ENCODE peak calls at places on chromosome 20, in ten cellular contexts. F, A, R, H, B, C, Z, D, T and U are unnamed samples.

GRCh38 chr20:49593441-49594142 is 25.7 kb upstream of the PTGIS start:
- DNase-seq in Z (no peak), F (no peak), B (no peak), H (no peak), R (no peak), D (no peak), T (no peak), A (no peak), C (peak), U (no peak)

GRCh38 chr20:12113468-12114371 is 196.0 kb downstream of the BTBD3 start:
- DNase-seq in F (no peak), R (no peak), Z (peak), D (no peak), A (peak), T (peak), H (peak), C (peak), B (no peak), U (no peak)

GRCh38 chr20:50438986-50439407 is 71.2 kb upstream of the PTPN1 start:
- DNase-seq in B (no peak), A (peak), T (no peak), R (peak), Z (peak), H (no peak), D (no peak), C (peak), F (peak), U (peak)

GRCh38 chr20:13261460-13262301 is 40.6 kb downstream of the ISM1 start:
- DNase-seq in T (peak), C (peak), Z (peak), B (no peak), H (peak), F (peak), R (peak), D (peak), A (peak), U (no peak)

GRCh38 chr20:40540163-40540562 is 148.9 kb downstream of the MAFB start:
- DNase-seq in F (no peak), Z (no peak), R (no peak), B (no peak), C (no peak), H (no peak), D (no peak), A (no peak), T (no peak), U (no peak)

GRCh38 chr20:33852971-33853813 is 42.0 kb downstream of the CHMP4B start:
- DNase-seq in D (no peak), Z (no peak), H (no peak), T (no peak), R (no peak), B (no peak), A (no peak), F (no peak), C (no peak), U (no peak)

GRCh38 chr20:2451939-2452732 is 18.5 kb downstream of the SNRPB start:
- DNase-seq in D (peak), F (peak), C (peak), H (peak), R (peak), A (peak), T (peak), B (peak), Z (peak), U (no peak)

GRCh38 chr20:32285621-32286334 is 8.3 kb downstream of the KIF3B start:
- DNase-seq in D (no peak), R (no peak), B (no peak), F (peak), C (peak), Z (peak), H (no peak), A (peak), T (no peak), U (no peak)

GRCh38 chr20:57264151-57264792 is 2.2 kb downstream of the BMP7 start:
- DNase-seq in C (no peak), D (no peak), R (peak), B (no peak), Z (no peak), H (no peak), A (no peak), T (no peak), F (no peak), U (no peak)

GRCh38 chr20:14775778-14776177 is 438.4 kb upstream of the FLRT3 start:
- DNase-seq in R (no peak), D (no peak), H (peak), T (peak), F (peak), C (peak), B (no peak), A (peak), Z (peak), U (peak)

GRCh38 chr20:53208110-53208908 is 236.2 kb downstream of the TSHZ2 start:
- DNase-seq in C (no peak), F (no peak), Z (no peak), T (no peak), R (peak), A (no peak), H (no peak), B (no peak), D (no peak), U (no peak)

GRCh38 chr20:33753763-33754162 is 22.0 kb downstream of the ZNF341 start:
- DNase-seq in C (peak), R (no peak), Z (no peak), B (no peak), D (no peak), T (no peak), F (peak), A (peak), H (no peak), U (no peak)

GRCh38 chr20:3796477-3797225 is 541 bp downstream of the CDC25B start:
- DNase-seq in H (no peak), B (no peak), C (no peak), F (no peak), A (no peak), Z (no peak), D (no peak), T (no peak), R (no peak), U (no peak)

GRCh38 chr20:43544501-43544900 is 14.3 kb upstream of the SGK2 start:
- DNase-seq in H (no peak), T (no peak), F (no peak), R (no peak), C (no peak), B (no peak), A (no peak), Z (no peak), D (no peak), U (no peak)
- H3K27ac ChIP-seq in H (no peak), T (no peak), F (no peak), R (no peak), C (no peak), B (no peak), A (no peak), Z (no peak), D (no peak), U (no peak)

DNA sequence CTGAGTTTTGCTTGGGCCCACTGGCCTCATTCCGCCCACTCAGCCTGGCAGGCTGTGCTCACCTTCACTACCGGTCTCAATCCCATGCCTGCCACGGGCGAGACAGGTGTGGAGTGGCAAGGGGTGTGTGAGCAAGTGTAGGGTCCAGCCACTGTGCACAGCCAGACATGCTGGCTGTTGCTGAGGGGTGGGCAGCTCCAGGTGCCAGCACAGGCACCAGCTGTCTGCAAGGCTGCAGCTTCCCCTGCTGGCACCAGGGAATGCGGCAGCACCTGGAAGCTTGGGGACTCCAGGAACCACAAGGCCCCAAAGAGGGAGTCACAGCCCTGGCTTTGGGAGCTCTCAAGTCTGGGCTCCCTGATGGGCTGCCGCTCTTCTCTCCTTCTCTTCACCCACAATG is 372.7 kb downstream of the CBLN4 start:
- DNase-seq in B (no peak), T (no peak), D (no peak), Z (no peak), C (no peak), H (no peak), A (no peak), F (no peak), R (peak), U (no peak)
- H3K27ac ChIP-seq in B (no peak), T (no peak), D (no peak), Z (no peak), C (no peak), H (no peak), A (no peak), F (no peak), R (no peak), U (no peak)

GRCh38 chr20:19807901-19808300 is 49.8 kb downstream of the RIN2 start:
- DNase-seq in F (no peak), Z (no peak), B (no peak), D (no peak), A (no peak), R (no peak), T (no peak), H (no peak), C (no peak), U (no peak)
- H3K27ac ChIP-seq in F (no peak), Z (no peak), B (no peak), D (no peak), A (no peak), R (no peak), T (no peak), H (no peak), C (peak), U (no peak)

GRCh38 chr20:10668677-10669368 is 5.0 kb downstream of the JAG1 start:
- DNase-seq in Z (peak), R (no peak), T (no peak), H (no peak), C (no peak), B (no peak), D (no peak), A (no peak), F (no peak), U (no peak)

GRCh38 chr20:10667560-10668167 is 6.1 kb downstream of the JAG1 start:
- DNase-seq in F (no peak), C (no peak), T (no peak), H (no peak), Z (peak), D (no peak), R (no peak), A (peak), B (no peak), U (peak)

GRCh38 chr20:10665791-10666190 is 8.0 kb downstream of the JAG1 start:
- DNase-seq in R (peak), B (no peak), Z (peak), D (no peak), H (peak), A (peak), F (no peak), T (no peak), C (no peak), U (no peak)

GRCh38 chr20:10666221-10667076 is 7.3 kb downstream of the JAG1 start:
- DNase-seq in T (no peak), A (no peak), C (no peak), Z (peak), D (no peak), B (no peak), H (no peak), F (no peak), R (peak), U (no peak)

GRCh38 chr20:10667077-10667401 is 6.8 kb downstream of the JAG1 start:
- DNase-seq in B (no peak), A (peak), C (no peak), H (no peak), Z (no peak), T (peak), D (peak), R (no peak), F (no peak), U (no peak)
- H3K27ac ChIP-seq in B (peak), A (peak), C (no peak), H (peak), Z (peak), T (peak), D (peak), R (peak), F (peak), U (peak)

DNA sequence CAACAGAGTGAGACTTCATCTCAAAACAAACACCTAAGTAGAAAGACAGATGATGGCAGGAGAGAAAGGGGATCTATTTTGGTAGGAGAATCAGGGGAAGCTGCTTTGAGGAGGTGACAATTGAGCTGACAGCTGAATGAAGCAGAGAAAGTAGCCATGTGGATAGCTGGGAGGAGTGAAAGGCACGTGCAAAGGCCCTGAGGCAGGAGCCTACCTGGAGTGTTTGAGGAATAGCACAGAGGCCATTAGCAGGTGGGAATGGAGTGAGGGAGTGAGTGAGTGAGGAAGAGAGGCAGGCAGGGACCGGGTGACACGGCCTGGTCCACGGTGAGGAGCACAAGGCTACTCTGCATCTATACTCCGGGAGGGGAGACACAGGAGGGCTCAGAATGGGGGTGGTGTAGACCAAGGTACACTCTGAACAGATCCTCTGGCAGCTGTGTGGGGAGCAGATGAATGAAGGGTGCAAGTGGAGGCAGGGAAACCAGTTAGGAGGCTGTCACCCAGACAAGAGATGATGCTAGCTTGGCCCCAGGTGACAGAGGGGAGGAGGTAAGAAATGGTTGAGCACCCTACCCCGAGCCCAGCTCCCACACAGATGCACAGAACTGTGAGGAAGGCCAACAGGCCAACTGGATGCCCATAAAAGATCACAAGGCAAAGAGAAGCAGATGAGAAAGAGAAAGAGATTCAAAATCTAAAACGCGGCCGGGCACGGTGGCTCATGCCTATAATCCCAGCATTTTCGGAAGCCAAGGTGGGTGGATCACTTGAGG is 43.6 kb downstream of the NFATC2 start:
- DNase-seq in R (peak), Z (no peak), C (no peak), B (no peak), F (no peak), T (no peak), H (no peak), A (no peak), D (no peak), U (no peak)
- H3K27ac ChIP-seq in R (no peak), Z (no peak), C (no peak), B (no peak), F (no peak), T (no peak), H (peak), A (no peak), D (no peak), U (no peak)

GRCh38 chr20:36849333-36850065 is 26.4 kb upstream of the TLDC2 start:
- DNase-seq in F (no peak), Z (no peak), A (no peak), D (no peak), R (no peak), C (no peak), H (no peak), T (no peak), B (no peak), U (no peak)
- H3K27ac ChIP-seq in F (peak), Z (no peak), A (no peak), D (peak), R (no peak), C (no peak), H (peak), T (peak), B (peak), U (no peak)

DNA sequence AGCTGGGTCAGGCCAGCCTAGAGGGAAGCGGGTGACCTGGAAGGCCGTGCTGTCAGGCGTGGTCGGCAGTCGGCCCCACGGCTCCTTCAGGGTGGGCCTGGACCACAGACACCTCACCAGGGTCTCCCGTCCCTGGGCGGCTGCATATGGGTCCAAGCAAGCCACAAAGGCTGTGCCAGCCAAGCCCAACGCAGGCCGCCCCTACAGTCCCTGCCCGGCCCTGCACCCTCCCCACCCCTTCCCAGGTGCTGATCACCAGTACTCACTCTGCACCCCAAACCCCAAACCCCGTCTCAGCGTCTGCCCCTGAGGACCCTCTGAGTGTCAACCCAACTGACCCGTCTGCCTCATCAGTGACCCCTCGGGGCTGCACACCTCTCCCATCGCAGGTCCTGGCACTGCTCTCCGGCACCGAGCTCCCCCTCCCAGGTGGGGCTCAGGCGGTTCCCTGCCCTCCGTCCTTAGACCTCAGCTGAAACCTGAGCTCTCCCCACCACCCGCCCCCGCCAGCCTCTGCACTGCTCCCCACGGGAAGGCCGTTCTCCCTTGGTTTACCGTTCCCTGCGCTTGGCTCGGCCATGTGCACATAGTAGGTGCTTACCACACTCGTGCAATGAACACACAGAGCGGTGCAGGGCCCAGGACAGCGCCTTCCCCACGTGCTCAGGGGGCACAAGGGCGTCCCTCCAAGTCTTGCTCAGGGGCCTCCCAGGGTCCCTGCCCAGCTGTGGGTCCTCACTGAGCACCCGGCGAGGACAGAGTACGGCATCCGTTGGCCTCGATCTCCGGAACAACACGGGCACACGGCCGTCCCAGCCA is 1.4 kb upstream of the PPDPF start:
- DNase-seq in T (peak), C (no peak), A (no peak), H (no peak), B (no peak), R (peak), Z (no peak), F (no peak), D (peak), U (no peak)
- H3K27ac ChIP-seq in T (peak), C (no peak), A (no peak), H (peak), B (no peak), R (no peak), Z (no peak), F (no peak), D (no peak), U (no peak)